ENCODE peak calls at places on chromosomes 1 and 21, in ten cellular contexts. Y, N, J, I, W, D, Z, A, K and R are unnamed samples.

GRCh38 chr21:23801292-23801691 is 1806.0 kb downstream of the MRPL39 start:
- DNase-seq in I (no peak), A (no peak), Y (no peak), J (no peak), D (no peak), Z (no peak), N (no peak), K (no peak), W (no peak), R (no peak)

GRCh38 chr1:157234705-157235273 is 96.6 kb upstream of the ETV3 start:
- DNase-seq in A (no peak), D (no peak), I (no peak), Z (no peak), W (no peak), K (no peak), N (peak), Y (no peak), J (no peak), R (no peak)

GRCh38 chr1:81594211-81594610 is 206.5 kb upstream of the ADGRL2 start:
- DNase-seq in A (no peak), K (no peak), I (no peak), J (no peak), D (no peak), W (no peak), N (no peak), Y (no peak), Z (no peak), R (no peak)

GRCh38 chr1:2176615-2177014 is 18.0 kb downstream of the FAAP20 start:
- DNase-seq in W (no peak), Y (no peak), N (no peak), D (peak), K (no peak), J (no peak), Z (no peak), A (no peak), I (no peak), R (no peak)

GRCh38 chr1:69290266-69290665 is 277.5 kb upstream of the LRRC7 start:
- DNase-seq in I (no peak), K (no peak), W (no peak), Z (no peak), D (no peak), Y (peak), N (no peak), A (no peak), J (peak), R (no peak)

GRCh38 chr1:43221256-43221778 is 48.5 kb upstream of the TMEM125 start:
- DNase-seq in A (no peak), Z (no peak), N (no peak), I (no peak), Y (no peak), W (no peak), D (no peak), J (no peak), K (peak), R (no peak)

GRCh38 chr1:47574451-47575165 is 136.8 kb downstream of the FOXD2 start:
- DNase-seq in N (no peak), A (no peak), I (no peak), Y (no peak), D (no peak), K (no peak), W (no peak), J (no peak), Z (no peak), R (no peak)

GRCh38 chr1:1600861-1601563 is 1.1 kb upstream of the FNDC10 start:
- DNase-seq in A (no peak), I (no peak), N (no peak), K (peak), W (no peak), J (no peak), Y (no peak), D (no peak), Z (no peak), R (no peak)

GRCh38 chr1:54229281-54229891 is 29.4 kb downstream of the MRPL37 start:
- DNase-seq in K (no peak), A (no peak), J (peak), D (peak), Y (no peak), W (no peak), Z (peak), I (peak), N (no peak), R (no peak)

GRCh38 chr1:110421159-110421777 is 13.8 kb upstream of the LAMTOR5 start:
- DNase-seq in W (no peak), I (no peak), A (no peak), D (no peak), Y (peak), Z (peak), N (no peak), J (peak), K (no peak), R (no peak)

GRCh38 chr1:246906833-246907232 is 24.9 kb downstream of the AHCTF1 start:
- DNase-seq in Y (no peak), I (no peak), N (no peak), J (no peak), A (no peak), W (no peak), D (no peak), K (no peak), Z (no peak), R (no peak)

GRCh38 chr1:107451735-107452134 is 310.9 kb downstream of the NTNG1 start:
- DNase-seq in N (no peak), D (no peak), Y (no peak), K (no peak), Z (no peak), I (no peak), J (no peak), A (no peak), W (no peak), R (no peak)